ENCODE peak calls at places on chromosomes 4 and X, in ten cellular contexts. N, H, A, V, U, Y, T, S, R and O are unnamed samples.

GRCh38 chrX:37818031-37818430 is 29.3 kb downstream of the DYNLT3 start:
- DNase-seq in T (no peak), V (no peak), S (no peak), H (no peak), Y (no peak), A (peak), R (no peak), N (no peak), U (no peak), O (no peak)

GRCh38 chr4:119690871-119691270 is 62.3 kb upstream of the PDE5A start:
- DNase-seq in A (no peak), V (peak), Y (peak), R (no peak), H (no peak), N (no peak), S (no peak), U (no peak), T (no peak), O (no peak)

GRCh38 chr4:791866-792630 is 33.9 kb downstream of the CPLX1 start:
- DNase-seq in Y (no peak), T (no peak), U (no peak), N (no peak), S (peak), R (peak), H (no peak), V (no peak), A (no peak), O (peak)

GRCh38 chrX:10401239-10401638 is 219.1 kb downstream of the MID1 start:
- DNase-seq in U (no peak), Y (no peak), A (no peak), N (no peak), S (no peak), H (no peak), V (peak), T (no peak), R (no peak), O (no peak)

GRCh38 chr4:43234626-43235025 is 342.1 kb downstream of the GRXCR1 start:
- DNase-seq in H (no peak), A (no peak), T (no peak), V (no peak), Y (no peak), N (no peak), U (no peak), S (no peak), R (peak), O (no peak)

GRCh38 chr4:143294710-143295109 is 42.0 kb upstream of the GAB1 start:
- DNase-seq in R (no peak), U (no peak), T (no peak), N (no peak), H (no peak), S (no peak), V (no peak), A (no peak), Y (no peak), O (no peak)

GRCh38 chr4:150574678-150575077 is 7.3 kb upstream of the MAB21L2 start:
- DNase-seq in V (no peak), U (no peak), A (no peak), H (no peak), T (no peak), Y (no peak), R (no peak), S (no peak), N (no peak), O (no peak)

GRCh38 chr4:40995850-40996249 is 218.5 kb downstream of the APBB2 start:
- DNase-seq in U (no peak), H (no peak), Y (no peak), V (no peak), T (no peak), S (no peak), R (peak), N (no peak), A (no peak), O (no peak)

GRCh38 chr4:68271851-68272756 is 26.6 kb upstream of the TMPRSS11B start:
- DNase-seq in H (no peak), T (no peak), Y (peak), S (peak), A (no peak), R (peak), U (no peak), V (peak), N (peak), O (no peak)

GRCh38 chrX:46754450-46755075 is 4.4 kb downstream of the SLC9A7 start:
- DNase-seq in Y (no peak), U (no peak), R (no peak), H (no peak), V (no peak), S (peak), T (no peak), N (no peak), A (no peak), O (no peak)

GRCh38 chr4:56215138-56215793 is 172.0 kb downstream of the AASDH start:
- DNase-seq in Y (no peak), H (no peak), N (no peak), V (peak), T (no peak), R (peak), A (no peak), U (no peak), S (no peak), O (no peak)

GRCh38 chr4:78058591-78059523 is 1.7 kb downstream of the FRAS1 start:
- DNase-seq in S (peak), R (peak), T (peak), V (peak), A (no peak), N (peak), Y (peak), H (peak), U (peak), O (peak)

GRCh38 chrX:120769576-120770341 is 105.9 kb downstream of the CT47B1 start:
- DNase-seq in A (no peak), Y (peak), N (no peak), U (no peak), H (no peak), S (peak), V (peak), R (peak), T (no peak), O (no peak)

GRCh38 chr4:78121338-78121904 is 64.3 kb downstream of the FRAS1 start:
- DNase-seq in H (peak), A (no peak), R (no peak), T (peak), N (no peak), Y (no peak), U (no peak), V (peak), S (no peak), O (no peak)

GRCh38 chr4:16914208-16914607 is 15.8 kb upstream of the LDB2 start:
- DNase-seq in Y (no peak), T (no peak), A (no peak), N (peak), H (no peak), U (no peak), R (peak), V (peak), S (no peak), O (no peak)

GRCh38 chrX:24561121-24561520 is 86.0 kb downstream of the PCYT1B start:
- DNase-seq in R (no peak), H (no peak), N (no peak), V (peak), T (no peak), S (no peak), Y (no peak), A (no peak), U (no peak), O (no peak)
- TF ChIP-seq CTCF in R (no peak), H (peak), N (no peak), V (peak), T (no peak), S (peak), Y (peak), A (peak), U (no peak), O (no peak)

GRCh38 chrX:31061091-31061490 is 10.8 kb downstream of the FTHL17 start:
- DNase-seq in A (no peak), U (no peak), N (no peak), R (no peak), S (no peak), Y (no peak), T (no peak), H (no peak), V (no peak), O (no peak)

GRCh38 chrX:31057691-31058090 is 14.2 kb downstream of the FTHL17 start:
- DNase-seq in A (no peak), T (no peak), U (no peak), Y (no peak), R (no peak), N (no peak), H (no peak), V (no peak), S (peak), O (no peak)

GRCh38 chrX:31060013-31060412 is 11.8 kb downstream of the FTHL17 start:
- DNase-seq in A (no peak), H (no peak), R (no peak), U (no peak), N (no peak), V (no peak), Y (no peak), S (no peak), T (no peak), O (no peak)

GRCh38 chrX:31058284-31058683 is 13.6 kb downstream of the FTHL17 start:
- DNase-seq in Y (no peak), R (no peak), T (no peak), A (no peak), V (no peak), H (no peak), S (no peak), U (no peak), N (no peak), O (no peak)

GRCh38 chrX:31063114-31063513 is 8.7 kb downstream of the FTHL17 start:
- DNase-seq in H (no peak), Y (no peak), A (no peak), R (no peak), S (no peak), N (no peak), T (no peak), U (no peak), V (no peak), O (no peak)
- TF ChIP-seq CTCF in H (no peak), Y (no peak), A (no peak), R (no peak), S (no peak), N (no peak), T (no peak), U (no peak), V (no peak), O (no peak)

GRCh38 chrX:42102586-42103282 is 179.4 kb upstream of the CASK start:
- DNase-seq in T (no peak), S (no peak), H (no peak), N (no peak), Y (no peak), A (no peak), U (no peak), V (no peak), R (peak), O (no peak)
- TF ChIP-seq CTCF in T (no peak), S (no peak), H (no peak), N (no peak), Y (no peak), A (no peak), U (no peak), V (no peak), R (no peak), O (no peak)

GRCh38 chr4:5124876-5125275 is 73.6 kb downstream of the STK32B start:
- DNase-seq in H (no peak), V (no peak), Y (no peak), T (no peak), N (no peak), R (no peak), S (no peak), U (no peak), A (no peak), O (no peak)
- TF ChIP-seq CTCF in H (no peak), V (no peak), Y (no peak), T (no peak), N (peak), R (no peak), S (no peak), U (no peak), A (no peak), O (no peak)